ENCODE peak calls at places on chromosomes 2 and 18, in ten cellular contexts. F is A549; G is foreskin keratinocyte; D is fibroblast of lung; A is CD8-positive, alpha-beta T cell; H is H9; U is breast epithelium; P is heart right ventricle; B is K562; K is MM.1S. M is an unnamed sample.
A peak's percentile ranks its signal among the peaks of the same experiment; 100 is the strongest.

GRCh38 chr18:65544701-65545100 is 206.1 kb upstream of the CDH7 start:
- DNase-seq in F (no peak), G (no peak), D (no peak), A (no peak), H (no peak), U (no peak), P (no peak), B (no peak), K (no peak), M (no peak)

GRCh38 chr2:103119352-103119751 is 357.5 kb downstream of the TMEM182 start:
- DNase-seq in F (no peak), G (no peak), D (no peak), A (no peak), H (no peak), U (no peak), P (no peak), B (no peak), K (no peak), M (no peak)

GRCh38 chr18:65721634-65722033 is 29.2 kb upstream of the CDH7 start:
- DNase-seq in F (no peak), G (no peak), D (no peak), A (no peak), H (no peak), U (no peak), P (no peak), B (no peak), K (no peak), M (no peak)

GRCh38 chr18:24386680-24387079 is 10.9 kb downstream of the OSBPL1A start:
- DNase-seq in F (no peak), G (no peak), D (no peak), A (no peak), H (no peak), U (no peak), P (no peak), B (no peak), K (no peak), M (no peak)

GRCh38 chr18:77271720-77272481 is 22.3 kb downstream of the GALR1 start:
- DNase-seq in F (no peak), G (peak; percentile 7), D (no peak), A (no peak), H (no peak), U (no peak), P (no peak), B (no peak), K (no peak), M (no peak)

GRCh38 chr2:207143474-207144190 is 22.1 kb downstream of the KLF7 start:
- DNase-seq in F (no peak), G (no peak), D (peak; percentile 74), A (peak; percentile 66), H (peak; percentile 34), U (peak; percentile 33), P (peak; percentile 72), B (no peak), K (peak; percentile 89), M (peak; percentile 79)

GRCh38 chr2:141003967-141004657 is 1126.7 kb downstream of the LRP1B start:
- DNase-seq in F (no peak), G (no peak), D (no peak), A (no peak), H (no peak), U (no peak), P (no peak), B (no peak), K (no peak), M (no peak)

GRCh38 chr18:8816805-8817204 is 111.4 kb downstream of the MTCL1 start:
- DNase-seq in F (no peak), G (no peak), D (peak; percentile 74), A (no peak), H (no peak), U (no peak), P (no peak), B (no peak), K (no peak), M (no peak)

GRCh38 chr2:45013229-45014015 is 4.2 kb upstream of the SIX2 start:
- DNase-seq in F (no peak), G (no peak), D (no peak), A (no peak), H (peak; percentile 59), U (no peak), P (no peak), B (no peak), K (no peak), M (no peak)

GRCh38 chr2:143251680-143252079 is 122.5 kb downstream of the ARHGAP15 start:
- DNase-seq in F (no peak), G (no peak), D (no peak), A (no peak), H (no peak), U (no peak), P (no peak), B (no peak), K (no peak), M (no peak)

GRCh38 chr2:55761526-55761925 is 67.9 kb upstream of the PNPT1 start:
- DNase-seq in F (no peak), G (peak; percentile 80), D (peak; percentile 63), A (no peak), H (no peak), U (peak; percentile 65), P (no peak), B (no peak), K (no peak), M (no peak)

GRCh38 chr2:28586864-28587263 is 91.0 kb downstream of the PLB1 start:
- DNase-seq in F (no peak), G (no peak), D (no peak), A (peak; percentile 56), H (no peak), U (no peak), P (no peak), B (no peak), K (peak; percentile 95), M (no peak)

GRCh38 chr2:25023333-25023732 is 18.5 kb upstream of the EFR3B start:
- DNase-seq in F (no peak), G (no peak), D (no peak), A (no peak), H (no peak), U (no peak), P (no peak), B (no peak), K (no peak), M (no peak)

GRCh38 chr2:61438670-61439069 is 32.2 kb downstream of the USP34 start:
- DNase-seq in F (no peak), G (no peak), D (no peak), A (no peak), H (no peak), U (no peak), P (no peak), B (no peak), K (no peak), M (no peak)
- H3K4me1 ChIP-seq in F (peaks cover 57% of the 10 kb centered on the region), G (no peaks in the 10 kb centered on the region), D (no peaks in the 10 kb centered on the region), A (peaks cover 45% of the 10 kb centered on the region), H (peaks cover 4% of the 10 kb centered on the region), U (no peaks in the 10 kb centered on the region), P (peaks cover 78% of the 10 kb centered on the region), B (peaks cover 12% of the 10 kb centered on the region), K (peaks cover 7% of the 10 kb centered on the region), M (peaks cover 24% of the 10 kb centered on the region)

DNA sequence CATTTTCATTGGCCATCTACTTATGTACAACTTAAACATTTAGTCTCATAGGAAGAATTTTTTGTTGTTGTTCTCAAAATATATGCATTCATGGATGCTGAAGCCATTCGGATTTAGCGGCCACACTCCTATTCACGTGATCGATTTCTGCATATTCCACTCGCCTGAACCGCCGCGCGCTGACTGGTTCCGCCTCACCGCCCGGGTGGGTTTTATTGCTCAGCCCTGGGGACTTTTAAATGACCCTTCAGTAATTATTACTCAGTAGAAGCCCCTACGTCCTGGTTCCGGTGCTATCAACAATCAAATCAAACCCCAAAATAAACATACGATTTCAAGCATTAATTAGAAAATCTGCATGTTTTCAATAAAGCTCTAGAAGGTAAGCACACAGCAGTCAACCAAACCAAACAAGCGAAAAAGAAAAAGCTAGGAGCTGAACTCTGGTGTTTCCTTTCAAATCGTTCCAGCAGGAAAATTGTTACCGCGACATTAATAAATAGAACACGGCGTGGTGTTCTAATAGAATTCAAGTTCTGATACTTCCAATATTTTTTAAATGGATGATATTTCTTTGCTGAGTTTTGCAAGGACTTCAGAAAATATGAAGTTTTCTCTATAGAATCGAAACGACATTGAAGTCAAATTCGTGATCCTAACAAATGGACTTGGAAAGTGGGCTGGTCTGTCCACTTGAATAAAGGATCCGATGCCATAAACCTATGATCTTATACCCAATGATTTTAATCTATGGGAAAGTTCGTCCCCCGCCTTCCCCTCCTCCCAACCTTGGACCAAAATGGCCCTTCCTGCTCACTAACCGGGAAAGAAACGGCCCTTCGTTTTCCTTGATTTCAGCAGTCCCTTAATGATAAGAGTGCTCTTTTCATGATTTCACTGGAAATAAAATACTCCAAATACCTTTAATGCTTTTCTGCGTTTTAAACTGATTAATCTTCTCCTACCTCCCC is 9.2 kb downstream of the PAX3 start:
- DNase-seq in F (no peak), G (no peak), D (no peak), A (no peak), H (no peak), U (no peak), P (no peak), B (no peak), K (no peak), M (no peak)
- H3K4me1 ChIP-seq in F (no peaks in the 10 kb centered on the region), G (no peaks in the 10 kb centered on the region), D (no peaks in the 10 kb centered on the region), A (no peaks in the 10 kb centered on the region), H (peaks cover 3% of the 10 kb centered on the region), U (no peaks in the 10 kb centered on the region), P (peaks cover 11% of the 10 kb centered on the region), B (no peaks in the 10 kb centered on the region), K (no peaks in the 10 kb centered on the region), M (peaks cover 9% of the 10 kb centered on the region)

GRCh38 chr2:105796131-105796638 is 51.5 kb downstream of the NCK2 start:
- DNase-seq in F (no peak), G (no peak), D (no peak), A (peak; percentile 56), H (no peak), U (no peak), P (no peak), B (no peak), K (peak; percentile 61), M (no peak)

GRCh38 chr2:105796791-105797190 is 52.1 kb downstream of the NCK2 start:
- DNase-seq in F (no peak), G (peak; percentile 68), D (no peak), A (no peak), H (no peak), U (no peak), P (no peak), B (no peak), K (no peak), M (no peak)

GRCh38 chr2:105798595-105798994 is 53.9 kb downstream of the NCK2 start:
- DNase-seq in F (no peak), G (no peak), D (no peak), A (no peak), H (no peak), U (no peak), P (no peak), B (no peak), K (peak; percentile 61), M (no peak)

GRCh38 chr2:105795575-105795934 is 50.8 kb downstream of the NCK2 start:
- DNase-seq in F (no peak), G (no peak), D (no peak), A (no peak), H (no peak), U (no peak), P (no peak), B (no peak), K (no peak), M (no peak)

GRCh38 chr2:105797298-105797819 is 52.6 kb downstream of the NCK2 start:
- DNase-seq in F (no peak), G (peak; percentile 57), D (peak; percentile 47), A (peak; percentile 42), H (no peak), U (peak; percentile 30), P (no peak), B (no peak), K (peak; percentile 88), M (no peak)
- H3K4me1 ChIP-seq in F (no peaks in the 10 kb centered on the region), G (peaks cover 40% of the 10 kb centered on the region), D (peaks cover 18% of the 10 kb centered on the region), A (peaks cover 92% of the 10 kb centered on the region), H (peaks cover 7% of the 10 kb centered on the region), U (no peaks in the 10 kb centered on the region), P (peaks cover 90% of the 10 kb centered on the region), B (peaks cover 18% of the 10 kb centered on the region), K (peaks cover 78% of the 10 kb centered on the region), M (peaks cover 78% of the 10 kb centered on the region)

GRCh38 chr2:113888641-113889470 is 1.0 kb upstream of the ACTR3 start:
- DNase-seq in F (no peak), G (no peak), D (no peak), A (no peak), H (no peak), U (no peak), P (peak; percentile 29), B (no peak), K (no peak), M (no peak)
- H3K4me1 ChIP-seq in F (peaks cover 46% of the 10 kb centered on the region), G (peaks cover 20% of the 10 kb centered on the region), D (peaks cover 9% of the 10 kb centered on the region), A (peaks cover 61% of the 10 kb centered on the region), H (peaks cover 4% of the 10 kb centered on the region), U (no peaks in the 10 kb centered on the region), P (peaks cover 55% of the 10 kb centered on the region), B (peaks cover 15% of the 10 kb centered on the region), K (peaks cover 39% of the 10 kb centered on the region), M (peaks cover 60% of the 10 kb centered on the region)